ENCODE peak calls at places on chromosomes 6 and 20, in six cellular contexts. K is fibroblast of villous mesenchyme, L is prostate gland, V is NB4, T is cardiac fibroblast, X is fibroblast of lung. N is an unnamed sample.
A peak's percentile ranks its signal among the peaks of the same experiment; 100 is the strongest.

GRCh38 chr6:170221753-170222400 is 69.0 kb downstream of the DLL1 start:
- DNase-seq in K (no peak), L (peak; percentile 3), V (peak; percentile 71), T (no peak), X (no peak), N (no peak)

GRCh38 chr6:32355018-32355417 is 16.7 kb downstream of the TSBP1 start:
- DNase-seq in K (no peak), L (no peak), V (no peak), T (no peak), X (no peak), N (no peak)

GRCh38 chr6:151060742-151061100 is 179.0 kb upstream of the AKAP12 start:
- DNase-seq in K (no peak), L (no peak), V (no peak), T (no peak), X (peak; percentile 68), N (no peak)

GRCh38 chr6:41462980-41463930 is 82.9 kb upstream of the FOXP4 start:
- DNase-seq in K (peak; percentile 81), L (peak; percentile 63), V (peak; percentile 66), T (peak; percentile 80), X (peak; percentile 73), N (no peak)

GRCh38 chr6:36131517-36132220 is 1.4 kb downstream of the MAPK13 start:
- DNase-seq in K (peak; percentile 92), L (no peak), V (no peak), T (peak; percentile 85), X (peak; percentile 48), N (no peak)

GRCh38 chr6:90044833-90045337 is 150.6 kb downstream of the GJA10 start:
- DNase-seq in K (peak; percentile 68), L (no peak), V (peak; percentile 53), T (peak; percentile 8), X (peak; percentile 95), N (no peak)

GRCh38 chr6:27825025-27825823 is 87.0 kb downstream of the OR2B2 start:
- DNase-seq in K (peak; percentile 35), L (no peak), V (no peak), T (no peak), X (no peak), N (no peak)

GRCh38 chr20:36832791-36833190 is 43.1 kb upstream of the TLDC2 start:
- DNase-seq in K (no peak), L (no peak), V (no peak), T (no peak), X (no peak), N (no peak)

GRCh38 chr20:64228751-64229518 is 26.6 kb upstream of the PCMTD2 start:
- DNase-seq in K (no peak), L (no peak), V (no peak), T (no peak), X (no peak), N (no peak)

GRCh38 chr6:131001113-131001776 is 61.8 kb downstream of the EPB41L2 start:
- DNase-seq in K (peak; percentile 38), L (no peak), V (no peak), T (no peak), X (no peak), N (no peak)

GRCh38 chr6:157263146-157263545 is 60.2 kb downstream of the TMEM242 start:
- DNase-seq in K (no peak), L (no peak), V (no peak), T (no peak), X (peak; percentile 7), N (no peak)

GRCh38 chr6:110898111-110898510 is 23.5 kb downstream of the AMD1 start:
- DNase-seq in K (no peak), L (no peak), V (no peak), T (no peak), X (no peak), N (no peak)

GRCh38 chr6:161033667-161034066 is 42.1 kb downstream of the MAP3K4 start:
- DNase-seq in K (no peak), L (no peak), V (no peak), T (no peak), X (peak; percentile 49), N (no peak)

GRCh38 chr20:54172856-54173652 is 732 bp downstream of the CYP24A1 start:
- DNase-seq in K (no peak), L (no peak), V (no peak), T (no peak), X (peak; percentile 46), N (no peak)

GRCh38 chr6:165913676-165914570 is 250.9 kb upstream of the PDE10A start:
- DNase-seq in K (peak; percentile 70), L (no peak), V (no peak), T (peak; percentile 47), X (no peak), N (no peak)

GRCh38 chr6:105595829-105596228 is 192.9 kb upstream of the PREP start:
- DNase-seq in K (no peak), L (no peak), V (no peak), T (no peak), X (no peak), N (no peak)

GRCh38 chr6:132483779-132484679 is 28.9 kb downstream of the STX7 start:
- DNase-seq in K (peak; percentile 78), L (peak; percentile 43), V (peak; percentile 72), T (peak; percentile 79), X (peak; percentile 54), N (peak; percentile 38)

GRCh38 chr20:42483694-42484303 is 705.9 kb downstream of the PTPRT start:
- DNase-seq in K (no peak), L (no peak), V (peak; percentile 53), T (no peak), X (no peak), N (no peak)
- TF ChIP-seq CTCF in K (no peak), L (peak; percentile 22), V (peak; percentile 90), T (peak; percentile 18), X (peak; percentile 14), N (peak; percentile 78)

DNA sequence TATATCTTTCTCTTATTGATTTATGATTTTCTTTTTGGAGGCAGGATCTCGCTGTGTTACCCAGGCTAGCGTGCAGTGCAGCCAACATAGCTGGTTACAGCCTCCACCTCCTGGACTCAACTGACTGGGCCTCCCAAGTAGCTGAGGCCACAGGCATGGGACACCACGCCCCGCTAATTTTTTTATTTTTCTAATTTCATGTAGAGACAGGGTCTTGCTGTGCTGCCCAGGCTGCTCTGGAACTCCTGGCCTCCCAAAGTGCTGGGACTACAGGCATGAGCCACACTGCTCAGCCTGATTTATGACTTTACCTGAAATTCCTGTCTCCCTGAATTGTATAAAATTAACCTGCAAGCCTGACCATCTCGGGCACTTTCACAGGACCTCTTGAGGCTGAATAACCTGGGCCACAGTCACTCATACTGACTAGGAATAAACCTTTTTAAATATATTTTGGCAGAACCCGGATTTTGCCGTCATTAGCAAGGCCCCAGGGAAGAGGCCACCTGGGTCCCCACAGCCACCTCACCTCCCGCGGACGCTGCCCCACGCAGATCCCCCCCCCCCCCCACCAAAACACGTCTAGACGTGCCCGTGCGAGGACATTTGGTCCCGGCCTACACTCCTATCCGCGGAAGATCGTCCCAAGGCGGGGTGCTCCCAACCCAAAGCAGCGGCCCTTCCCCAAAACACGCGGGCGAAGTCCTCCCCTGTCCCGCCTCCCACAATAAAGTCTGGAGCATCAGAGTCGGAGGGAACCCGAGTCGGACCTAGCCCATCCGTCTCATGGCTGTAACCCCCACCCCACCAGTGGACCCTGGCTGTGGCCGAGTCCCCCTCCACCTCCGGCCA is 895 bp downstream of the ZNF337 start:
- DNase-seq in K (peak; percentile 17), L (no peak), V (peak; percentile 49), T (peak; percentile 20), X (peak; percentile 28), N (no peak)
- H3K4me3 ChIP-seq in K (peak overlapping the region; percentile 95), L (peak overlapping the region; percentile 88), V (peak overlapping the region; percentile 89), T (peak overlapping the region; percentile 96), X (peak overlapping the region; percentile 93), N (peak overlapping the region; percentile 76)

DNA sequence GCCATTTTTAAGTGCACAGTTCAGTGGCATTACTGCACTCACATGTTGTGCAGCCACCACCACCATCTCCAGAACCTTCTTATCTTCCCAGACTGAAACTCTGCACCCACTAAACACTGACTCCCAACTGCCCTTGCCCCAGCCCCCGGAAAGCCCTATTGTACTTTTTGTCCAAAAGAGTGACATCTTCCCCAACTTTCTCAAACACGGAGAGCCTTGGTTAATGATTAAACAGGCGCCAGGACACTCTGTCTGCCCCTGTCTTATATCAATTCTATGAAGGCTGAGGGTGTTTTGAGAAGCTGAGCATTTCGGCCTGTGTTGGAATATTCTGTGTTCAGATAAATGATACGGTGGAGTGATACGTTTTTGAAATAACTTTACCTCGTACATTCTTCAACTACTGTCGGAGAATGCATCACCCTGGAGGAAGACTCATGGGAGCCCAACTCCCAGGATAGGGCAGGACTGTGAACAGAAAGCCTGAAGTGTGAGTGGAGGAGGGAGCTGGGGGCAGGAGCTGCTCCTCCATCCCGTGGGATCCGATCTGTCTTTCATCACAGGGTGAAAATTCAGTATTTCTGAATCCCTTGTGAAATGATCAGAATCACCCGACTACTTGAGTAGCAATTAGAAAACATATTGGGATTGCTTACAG is 68.7 kb upstream of the FOXC1 start:
- DNase-seq in K (no peak), L (no peak), V (no peak), T (no peak), X (no peak), N (no peak)
- TF ChIP-seq CTCF in K (no peak), L (no peak), V (no peak), T (no peak), X (no peak), N (no peak)

DNA sequence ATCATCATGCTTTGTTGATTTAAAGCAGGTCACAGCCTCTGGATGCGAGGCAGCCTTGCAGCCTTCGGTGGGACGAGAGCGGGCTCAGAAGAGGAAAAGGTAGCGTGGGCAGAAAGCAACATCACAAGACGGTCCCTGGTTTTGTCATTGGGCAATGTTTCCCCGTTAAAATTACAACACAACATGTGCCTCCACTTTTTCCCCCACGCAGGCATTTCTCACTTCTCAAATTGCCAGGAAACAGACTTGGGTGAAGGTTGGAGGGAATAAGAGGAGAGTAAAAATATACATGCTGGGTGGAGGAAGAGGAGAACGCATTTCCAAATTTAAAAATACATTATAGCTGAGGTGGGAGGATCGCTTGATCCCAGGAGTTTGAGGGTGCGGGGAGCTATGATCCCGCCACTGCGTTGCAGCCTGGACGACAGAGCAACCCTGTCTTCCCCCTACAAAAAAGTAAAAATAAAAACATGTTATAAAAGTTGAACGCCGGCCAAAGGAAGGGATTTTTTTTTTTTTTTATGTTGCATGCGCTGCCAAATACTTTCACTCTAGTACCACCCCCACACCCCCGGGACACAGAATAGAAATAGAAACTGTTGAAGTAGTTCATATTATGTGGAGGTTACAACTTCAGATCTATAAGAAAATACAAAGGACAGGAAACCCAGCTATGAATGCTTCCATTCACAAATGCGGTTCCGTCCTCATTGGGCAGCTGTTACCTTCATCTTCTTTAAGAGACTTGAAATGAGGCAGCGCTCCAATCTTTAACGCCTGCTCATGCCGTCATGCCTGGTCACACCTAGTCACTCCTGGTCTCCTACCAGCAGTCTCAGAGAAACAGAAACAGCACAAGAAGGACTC is 13.8 kb upstream of the NAA20 start:
- DNase-seq in K (peak; percentile 71), L (peak; percentile 24), V (peak; percentile 85), T (peak; percentile 79), X (peak; percentile 15), N (no peak)
- H3K4me3 ChIP-seq in K (no peak overlapping the region), L (no peak overlapping the region), V (peak overlapping the region; percentile 11), T (no peak overlapping the region), X (peak overlapping the region; percentile 22), N (no peak overlapping the region)

DNA sequence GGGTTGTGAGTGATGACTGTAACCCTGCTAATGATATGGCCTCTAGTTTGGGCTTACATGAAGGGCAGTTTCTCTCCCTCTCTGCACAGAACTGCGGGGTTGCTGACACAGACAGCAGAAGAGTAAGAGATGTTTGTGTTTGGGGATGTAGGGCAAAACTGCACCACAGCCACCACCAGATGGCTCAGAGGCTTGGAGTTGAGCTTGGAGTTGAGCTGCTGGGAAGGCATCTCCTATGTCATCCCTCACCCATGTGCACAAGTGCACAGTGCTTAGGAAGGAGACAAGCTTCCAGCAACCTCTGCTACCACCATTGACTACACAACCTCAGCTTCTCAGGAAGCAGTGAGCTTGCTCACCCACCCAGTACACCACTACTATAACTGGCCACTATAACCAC is 303.9 kb upstream of the DEFB112 start:
- DNase-seq in K (no peak), L (no peak), V (no peak), T (no peak), X (no peak), N (no peak)
- TF ChIP-seq CTCF in K (no peak), L (no peak), V (no peak), T (no peak), X (no peak), N (peak; percentile 6)

GRCh38 chr6:30075094-30075986 is at the start of gene RNF39:
- DNase-seq in K (peak; percentile 23), L (peak; percentile 93), V (no peak), T (no peak), X (no peak), N (no peak)
- H3K4me3 ChIP-seq in K (peak within 1 kb of the TSS; percentile 21), L (peak within 1 kb of the TSS; percentile 55), V (no peak within 1 kb of the TSS), T (no peak within 1 kb of the TSS), X (peak within 1 kb of the TSS; percentile 28), N (no peak within 1 kb of the TSS)

N was measured in LNCaP clone FGC.